ENCODE peak calls at places on chromosomes 6 and 20, in nine cellular contexts. M, I, T, E, G, C, F, O and V are unnamed samples.

GRCh38 chr6:43454290-43455033 is 886 bp downstream of the DLK2 start:
- DNase-seq in M (peak; percentile 92), T (peak; percentile 84), C (peak; percentile 71), O (peak; percentile 90), I (peak; percentile 90), F (peak; percentile 88), G (peak; percentile 84), E (peak; percentile 85), V (peak; percentile 25)

GRCh38 chr6:97081010-97081573 is 156.6 kb downstream of the KLHL32 start:
- DNase-seq in O (no peak), C (no peak), E (no peak), G (no peak), T (no peak), F (no peak), M (no peak), I (no peak), V (no peak)

GRCh38 chr6:20266851-20267608 is 54.8 kb upstream of the MBOAT1 start:
- DNase-seq in G (no peak), O (no peak), F (no peak), C (no peak), E (no peak), M (no peak), T (no peak), I (peak; percentile 55), V (no peak)

GRCh38 chr6:3444276-3445088 is 12.4 kb downstream of the SLC22A23 start:
- DNase-seq in C (no peak), F (no peak), M (no peak), T (no peak), O (no peak), I (no peak), E (no peak), G (no peak), V (no peak)

GRCh38 chr20:24766143-24766527 is 182.9 kb upstream of the CST7 start:
- DNase-seq in M (peak; percentile 28), C (no peak), E (no peak), I (no peak), T (no peak), G (no peak), F (no peak), O (no peak), V (no peak)

GRCh38 chr20:17227669-17228623 is 1.1 kb downstream of the PCSK2 start:
- DNase-seq in T (no peak), I (no peak), G (no peak), E (peak; percentile 9), F (no peak), M (no peak), C (no peak), O (no peak), V (peak; percentile 6)

GRCh38 chr6:165308926-165309731 is at the start of gene C6orf118:
- DNase-seq in I (no peak), O (peak; percentile 56), F (no peak), G (no peak), E (no peak), T (no peak), M (no peak), C (peak; percentile 78), V (peak; percentile 48)

GRCh38 chr20:51378171-51378928 is 164.2 kb downstream of the NFATC2 start:
- DNase-seq in F (no peak), G (no peak), M (no peak), E (no peak), I (no peak), C (no peak), O (no peak), T (no peak), V (no peak)

GRCh38 chr6:134840086-134840485 is 109.8 kb downstream of the ALDH8A1 start:
- DNase-seq in E (no peak), O (no peak), G (no peak), T (no peak), C (no peak), F (no peak), I (no peak), M (no peak), V (no peak)

GRCh38 chr6:148629197-148629909 is 117.5 kb upstream of the UST start:
- DNase-seq in G (peak; percentile 52), O (no peak), T (peak; percentile 28), E (no peak), M (no peak), I (no peak), F (no peak), C (no peak), V (no peak)

GRCh38 chr6:125872259-125872921 is 81.6 kb downstream of the NCOA7 start:
- DNase-seq in T (no peak), C (peak; percentile 8), G (no peak), E (no peak), O (no peak), F (no peak), M (no peak), I (peak; percentile 49), V (no peak)

DNA sequence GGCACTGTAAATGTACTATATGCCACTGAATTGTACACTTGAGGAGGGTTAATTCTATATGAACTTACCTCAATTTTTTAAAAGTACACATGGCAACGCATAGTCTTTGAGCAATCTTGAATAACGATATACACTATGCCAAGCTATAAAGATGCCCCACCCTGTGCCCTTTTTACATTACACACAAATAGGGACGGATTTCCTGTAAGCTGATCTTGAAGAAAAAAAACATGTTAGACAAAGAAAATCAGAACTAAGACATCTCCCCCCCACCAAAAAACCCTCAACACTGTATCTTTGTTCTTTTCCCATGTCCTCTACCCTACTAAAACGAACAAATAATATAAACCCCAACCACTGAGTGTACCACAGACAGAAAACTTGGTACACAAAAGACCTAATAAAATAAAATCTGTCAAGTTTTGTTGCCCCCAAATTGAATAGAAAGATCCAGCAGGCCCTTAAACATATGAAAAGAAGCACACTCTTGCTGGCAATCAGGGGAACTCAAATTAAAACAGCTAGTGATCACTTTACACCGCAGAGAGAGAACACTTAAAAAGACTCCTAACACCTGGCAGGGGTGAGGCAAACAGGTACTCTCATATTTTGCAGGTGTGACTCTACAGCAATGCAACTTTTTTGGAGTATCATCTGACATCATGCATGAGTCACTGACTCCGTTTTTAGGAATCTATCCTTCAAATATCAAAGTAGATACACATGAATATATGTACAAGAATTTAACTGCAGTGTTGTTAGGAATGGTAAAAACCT is 29.6 kb downstream of the BACH2 start:
- DNase-seq in I (no peak), T (no peak), G (no peak), E (no peak), M (no peak), O (no peak), C (no peak), F (no peak), V (no peak)
- H3K4me3 ChIP-seq in I (no peak overlapping the region), T (no peak overlapping the region), G (no peak overlapping the region), E (no peak overlapping the region), M (no peak overlapping the region), O (no peak overlapping the region), C (no peak overlapping the region), F (no peak overlapping the region), V (no peak overlapping the region)

DNA sequence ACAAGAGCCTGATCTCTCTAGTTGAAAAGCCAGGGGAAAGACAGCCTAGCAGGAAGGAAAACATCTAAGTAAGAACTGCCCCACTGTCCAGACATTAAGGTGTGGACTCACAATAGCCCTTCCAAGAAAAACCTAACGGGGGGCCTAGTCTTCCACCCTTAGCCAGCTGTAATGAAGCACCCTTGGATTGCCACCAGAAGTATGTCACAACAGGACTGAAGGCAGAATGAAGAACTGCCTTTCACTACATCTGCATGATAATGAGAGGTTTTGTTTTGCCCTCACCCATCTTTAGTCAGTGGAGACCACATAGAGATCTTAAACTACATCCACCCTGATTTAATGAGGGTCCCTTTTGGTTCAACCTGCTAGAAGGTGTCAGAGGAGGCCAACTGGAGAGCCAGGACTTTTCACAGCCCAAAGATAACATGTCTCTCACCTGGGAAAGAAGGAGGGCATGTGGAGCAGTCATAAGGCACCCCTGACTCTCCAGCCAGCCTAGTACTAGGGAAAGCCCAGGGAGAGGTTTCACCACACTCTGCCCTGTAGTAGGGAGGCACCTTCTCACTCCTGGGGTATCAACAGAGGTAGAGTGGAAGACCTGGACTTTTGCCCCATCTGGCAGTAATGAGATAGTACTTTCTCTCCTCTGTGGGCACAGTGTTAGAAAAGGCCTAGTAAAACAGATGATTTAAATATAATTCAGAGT is 1017.4 kb upstream of the MANEA start:
- DNase-seq in E (no peak), I (no peak), F (no peak), M (no peak), G (no peak), C (no peak), O (no peak), T (no peak), V (no peak)
- H3K4me3 ChIP-seq in E (no peak overlapping the region), I (no peak overlapping the region), F (no peak overlapping the region), M (no peak overlapping the region), G (no peak overlapping the region), C (no peak overlapping the region), O (no peak overlapping the region), T (no peak overlapping the region), V (no peak overlapping the region)

DNA sequence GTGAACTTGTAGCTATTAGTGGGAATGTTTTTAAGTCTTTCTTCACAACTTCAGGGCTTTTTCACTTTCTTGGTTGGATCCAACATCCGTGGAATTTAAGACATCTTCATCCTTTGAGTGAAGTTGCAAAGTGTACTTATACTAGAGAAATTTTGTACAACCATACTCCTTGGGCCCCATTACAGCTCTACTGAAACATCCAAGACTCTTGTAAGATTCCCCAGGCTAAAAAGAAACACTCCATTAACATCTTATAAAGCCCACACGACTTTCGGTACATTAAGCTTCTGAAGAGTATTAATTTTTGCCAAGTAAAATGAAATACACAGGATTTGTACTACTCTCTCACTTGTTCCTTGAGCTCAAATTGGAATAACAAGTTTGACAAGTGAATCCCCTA is 5.4 kb downstream of the PCNA start:
- DNase-seq in C (no peak), T (no peak), E (no peak), I (no peak), O (no peak), M (no peak), G (no peak), F (no peak), V (no peak)
- H3K4me3 ChIP-seq in C (no peak overlapping the region), T (no peak overlapping the region), E (no peak overlapping the region), I (no peak overlapping the region), O (no peak overlapping the region), M (no peak overlapping the region), G (no peak overlapping the region), F (no peak overlapping the region), V (no peak overlapping the region)

GRCh38 chr6:27448456-27448855 is 24.4 kb downstream of the ZNF184 start:
- DNase-seq in I (no peak), M (no peak), E (no peak), G (no peak), T (no peak), F (no peak), O (no peak), C (no peak), V (no peak)

GRCh38 chr6:27452496-27452897 is 20.4 kb downstream of the ZNF184 start:
- DNase-seq in E (no peak), I (no peak), O (no peak), T (no peak), F (no peak), G (peak; percentile 0), C (no peak), M (no peak), V (no peak)

DNA sequence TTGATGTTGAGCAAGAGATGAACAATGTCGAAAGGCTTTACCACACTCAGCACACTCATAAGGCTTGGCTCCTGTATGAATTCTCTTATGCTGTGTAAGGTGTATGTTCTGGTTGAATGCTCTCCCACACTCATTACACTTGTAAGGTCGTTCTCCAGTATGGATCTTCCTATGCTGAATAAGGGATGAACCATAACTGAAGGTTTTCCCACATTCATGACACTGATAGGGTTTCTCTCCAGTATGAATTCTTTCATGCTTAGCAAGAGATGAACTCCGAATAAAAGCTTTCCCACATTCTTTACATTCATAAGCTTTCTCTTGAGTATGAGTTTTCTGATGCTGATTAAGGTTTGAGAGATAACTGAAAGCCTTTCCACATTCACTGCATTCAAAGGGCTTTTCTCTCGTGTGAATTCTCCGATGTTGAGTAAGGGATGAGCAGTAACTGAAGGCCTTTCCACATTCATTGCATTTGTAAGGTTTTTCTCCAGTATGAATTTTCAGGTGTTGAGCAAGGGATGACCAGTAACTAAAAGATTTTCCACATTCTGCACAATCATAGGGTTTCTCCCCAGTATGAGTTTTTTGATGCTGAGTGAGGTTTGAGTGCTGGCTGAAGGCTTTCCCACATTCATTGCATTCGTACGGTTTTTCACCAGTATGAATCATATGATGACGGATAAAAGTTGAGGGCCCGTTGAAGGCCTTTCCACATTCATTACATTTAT is 21.1 kb downstream of the ZNF184 start:
- DNase-seq in G (no peak), E (no peak), O (no peak), F (no peak), I (no peak), T (no peak), C (no peak), M (no peak), V (no peak)
- H3K4me3 ChIP-seq in G (no peak overlapping the region), E (no peak overlapping the region), O (no peak overlapping the region), F (no peak overlapping the region), I (no peak overlapping the region), T (no peak overlapping the region), C (no peak overlapping the region), M (no peak overlapping the region), V (no peak overlapping the region)